ENCODE peak calls at places on chromosomes 3 and 15, in four cellular contexts. R is fibroblast of lung, P is GM12864, V is left lung. J is an unnamed sample.

GRCh38 chr15:57527382-57528091 is 64.2 kb upstream of the MYZAP start:
- DNase-seq in R (peak), P (peak), V (no peak), J (peak)

GRCh38 chr15:75929799-75930565 is 26.3 kb downstream of the FBXO22 start:
- DNase-seq in R (no peak), P (no peak), V (no peak), J (no peak)

GRCh38 chr3:59809750-59810444 is 760.1 kb upstream of the CFAP20DC start:
- DNase-seq in R (peak), P (no peak), V (no peak), J (no peak)

GRCh38 chr3:113124256-113124830 is 87.0 kb upstream of the BOC start:
- DNase-seq in R (no peak), P (no peak), V (no peak), J (no peak)

GRCh38 chr15:74386496-74387140 is 19.2 kb upstream of the CYP11A1 start:
- DNase-seq in R (no peak), P (no peak), V (no peak), J (no peak)

GRCh38 chr3:69890094-69890493 is 109.4 kb upstream of the SAMMSON start:
- DNase-seq in R (no peak), P (no peak), V (no peak), J (no peak)

GRCh38 chr3:10557783-10558373 is 52.5 kb upstream of the ATP2B2 start:
- DNase-seq in R (no peak), P (no peak), V (no peak), J (no peak)

GRCh38 chr3:147407107-147407494 is 758 bp upstream of the ZIC4 start:
- DNase-seq in R (no peak), P (no peak), V (no peak), J (no peak)

GRCh38 chr15:38048001-38048455 is 113.6 kb downstream of the TMCO5A start:
- DNase-seq in R (no peak), P (no peak), V (no peak), J (no peak)

GRCh38 chr15:38053244-38053643 is 118.8 kb downstream of the TMCO5A start:
- DNase-seq in R (no peak), P (no peak), V (no peak), J (no peak)

GRCh38 chr15:38050988-38051387 is 116.5 kb downstream of the TMCO5A start:
- DNase-seq in R (no peak), P (no peak), V (no peak), J (no peak)

GRCh38 chr15:38049876-38050275 is 115.4 kb downstream of the TMCO5A start:
- DNase-seq in R (peak), P (no peak), V (no peak), J (no peak)

GRCh38 chr15:38050529-38050928 is 116.1 kb downstream of the TMCO5A start:
- DNase-seq in R (peak), P (no peak), V (no peak), J (no peak)
- TF ChIP-seq CTCF in R (no peak), P (no peak), V (no peak), J (no peak)

GRCh38 chr15:36814085-36814484 is 234.7 kb downstream of the CDIN1 start:
- DNase-seq in R (no peak), P (no peak), V (no peak), J (no peak)

GRCh38 chr15:36818260-36818659 is 238.8 kb downstream of the CDIN1 start:
- DNase-seq in R (no peak), P (no peak), V (no peak), J (no peak)

GRCh38 chr15:36814708-36815107 is 235.3 kb downstream of the CDIN1 start:
- DNase-seq in R (no peak), P (no peak), V (no peak), J (no peak)

GRCh38 chr15:36811903-36812302 is 232.5 kb downstream of the CDIN1 start:
- DNase-seq in R (no peak), P (no peak), V (no peak), J (no peak)

GRCh38 chr15:36817776-36818175 is 238.3 kb downstream of the CDIN1 start:
- DNase-seq in R (no peak), P (no peak), V (no peak), J (no peak)
- TF ChIP-seq CTCF in R (no peak), P (no peak), V (no peak), J (no peak)

DNA sequence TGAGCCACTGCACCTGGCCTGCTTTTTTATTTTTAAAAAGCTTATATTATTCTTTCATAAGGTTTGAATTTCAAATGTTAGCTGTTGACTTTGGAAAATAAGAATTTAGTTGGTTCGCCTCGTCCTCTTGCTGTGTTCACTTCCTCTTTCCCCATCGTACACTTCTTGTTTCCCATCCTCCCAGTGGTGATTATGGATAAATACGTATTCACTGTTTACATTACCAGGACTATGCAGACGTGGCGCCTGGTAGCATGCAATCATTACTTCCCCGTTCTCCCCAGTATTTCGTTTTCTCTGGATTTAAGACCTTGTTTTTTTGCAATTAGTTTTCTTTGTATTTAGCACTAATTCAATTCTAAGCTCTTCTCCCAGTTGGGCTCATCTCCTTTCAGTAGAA is 70.1 kb downstream of the LMLN start:
- DNase-seq in R (no peak), P (no peak), V (no peak), J (no peak)
- TF ChIP-seq CTCF in R (no peak), P (no peak), V (no peak), J (no peak)

DNA sequence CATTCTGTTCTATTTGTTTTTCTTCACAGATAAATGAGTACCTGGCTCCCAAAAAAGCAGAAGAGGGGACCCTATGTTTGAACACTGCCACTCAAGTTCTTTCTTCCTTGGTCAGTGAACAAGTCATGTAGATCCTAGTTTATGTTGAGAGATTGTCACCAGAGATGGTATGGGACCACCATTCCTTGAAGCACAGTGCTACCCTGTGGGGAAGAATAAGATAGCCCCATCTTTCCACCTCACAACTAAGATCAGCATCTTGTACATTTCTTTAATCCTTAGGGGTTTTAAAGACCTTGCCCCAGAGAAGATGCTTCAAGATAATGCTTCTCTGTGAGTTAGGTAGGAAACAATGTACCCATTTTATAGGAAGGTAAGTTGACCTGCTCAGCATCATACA is 233.5 kb upstream of the WNT5A start:
- DNase-seq in R (peak), P (no peak), V (no peak), J (no peak)
- TF ChIP-seq CTCF in R (peak), P (peak), V (no peak), J (no peak)

DNA sequence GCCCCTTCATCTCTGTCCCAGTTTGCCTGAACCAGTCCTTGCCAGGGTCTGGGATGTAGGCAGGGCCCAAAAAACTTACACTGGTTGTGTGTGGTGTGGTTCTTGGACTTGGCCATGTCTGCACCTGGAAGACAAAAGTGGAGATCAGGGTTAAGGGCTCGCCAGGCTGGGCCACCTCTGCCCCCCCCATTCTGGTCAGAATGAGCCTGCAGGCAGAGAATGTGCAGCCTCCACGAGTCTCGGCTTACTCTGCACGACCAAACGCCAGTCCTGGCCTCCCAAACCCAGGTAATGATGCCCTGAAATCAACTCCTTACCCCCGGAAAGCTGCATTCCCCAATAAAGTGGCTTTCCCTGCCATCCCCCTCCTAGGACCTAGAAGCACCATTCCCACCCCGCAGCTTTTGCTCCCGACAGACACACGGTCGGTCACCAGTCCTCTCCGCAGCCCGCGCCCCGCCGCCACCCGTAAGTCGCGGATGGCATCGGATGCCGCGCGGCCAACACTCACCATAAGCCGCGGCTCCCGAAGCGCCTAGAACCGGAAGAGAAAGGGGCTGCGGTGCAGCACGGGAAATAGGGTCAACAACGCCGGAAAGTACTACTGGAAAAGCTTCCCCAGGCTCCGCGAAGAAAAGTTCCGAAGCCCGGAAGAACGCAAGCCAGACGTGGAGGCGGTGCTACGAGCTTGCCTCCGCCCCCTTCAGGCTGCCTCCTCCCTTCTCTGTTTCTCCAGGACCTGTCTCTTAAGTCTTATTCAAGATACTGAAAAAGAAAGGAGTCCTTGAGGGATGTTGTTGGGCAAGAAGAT is at the start of gene RPL29:
- DNase-seq in R (peak), P (peak), V (peak), J (peak)
- TF ChIP-seq CTCF in R (no peak), P (no peak), V (no peak), J (no peak)

DNA sequence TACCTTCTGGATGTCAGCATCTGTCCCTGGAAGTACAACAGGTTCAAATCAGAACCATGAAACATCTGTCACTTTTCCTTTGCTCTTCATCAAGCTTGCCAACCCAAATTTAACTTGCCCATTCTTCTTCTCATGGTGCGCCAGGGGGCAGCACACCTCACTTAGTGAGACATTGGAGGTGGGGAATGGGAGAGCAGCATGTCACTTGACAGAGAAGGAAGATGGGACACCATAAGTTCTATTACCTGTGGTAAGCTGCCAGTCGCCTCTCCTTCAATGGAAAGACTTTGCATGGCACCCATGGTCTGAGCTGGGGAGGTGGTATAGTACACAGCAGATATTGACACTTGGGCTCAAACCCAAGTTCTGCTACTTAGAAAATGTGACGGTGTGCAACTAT is 2.9 kb downstream of the SCN5A start:
- DNase-seq in R (peak), P (no peak), V (no peak), J (no peak)
- TF ChIP-seq CTCF in R (peak), P (peak), V (no peak), J (peak)

DNA sequence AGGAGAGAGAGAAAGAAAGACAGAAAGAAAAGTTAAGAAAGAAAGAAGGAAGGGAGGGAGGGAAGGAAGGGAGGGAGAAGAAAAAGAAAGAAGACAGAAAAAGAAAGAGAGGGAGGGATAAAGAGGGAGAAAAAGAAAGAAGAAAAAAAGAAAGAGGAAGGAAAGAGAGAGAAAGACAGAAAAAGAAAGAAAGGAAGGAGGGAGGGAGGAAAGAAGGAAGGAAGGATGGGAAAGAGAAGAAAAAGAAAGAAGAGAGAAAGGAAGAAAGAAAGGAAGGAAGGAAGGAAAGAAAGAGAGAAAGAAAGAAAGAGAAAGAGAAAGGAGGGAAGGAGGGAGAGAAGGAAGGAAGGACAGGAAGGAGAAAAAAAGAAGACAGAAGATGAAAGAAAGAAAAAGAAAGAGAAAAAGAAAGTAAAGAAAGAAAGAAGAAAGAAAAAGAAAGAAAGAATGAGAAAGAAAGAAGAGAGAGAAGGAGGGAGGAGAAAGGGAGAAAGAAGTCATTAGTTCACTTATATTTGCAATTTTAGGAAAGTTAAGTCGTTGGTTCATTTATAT is 567.2 kb upstream of the CBLB start:
- DNase-seq in R (no peak), P (no peak), V (no peak), J (no peak)
- TF ChIP-seq CTCF in R (no peak), P (no peak), V (no peak), J (no peak)

GRCh38 chr3:65352951-65353350 is 665.2 kb upstream of the ADAMTS9 start:
- DNase-seq in R (no peak), P (no peak), V (no peak), J (no peak)

GRCh38 chr3:65361448-65361847 is 673.6 kb upstream of the ADAMTS9 start:
- DNase-seq in R (no peak), P (no peak), V (no peak), J (no peak)

GRCh38 chr3:65354880-65355279 is 667.1 kb upstream of the ADAMTS9 start:
- DNase-seq in R (no peak), P (no peak), V (no peak), J (no peak)

GRCh38 chr3:65351753-65352152 is 664.0 kb upstream of the ADAMTS9 start:
- DNase-seq in R (no peak), P (no peak), V (no peak), J (no peak)

GRCh38 chr3:65356331-65357286 is 668.8 kb upstream of the ADAMTS9 start:
- DNase-seq in R (peak), P (no peak), V (no peak), J (no peak)
- TF ChIP-seq CTCF in R (no peak), P (no peak), V (no peak), J (no peak)

GRCh38 chr3:179933872-179934271 is 102.9 kb downstream of the PEX5L start:
- DNase-seq in R (no peak), P (no peak), V (no peak), J (no peak)
- TF ChIP-seq CTCF in R (no peak), P (no peak), V (no peak), J (no peak)